ENCODE peak calls at places on chromosome 5, in eight cellular contexts. G is kidney, U is GM23338, O is H1, B is cardiac muscle cell, T is tibial nerve, M is A549, I is sigmoid colon. Y is an unnamed sample. For H3K4me1, the result is how much of the 10 kb centered on the place peaks cover.

GRCh38 chr5:159322180-159322579 is 8.1 kb downstream of the IL12B start:
- DNase-seq in G (no peak), U (no peak), O (no peak), B (no peak), T (no peak), M (no peak), I (no peak), Y (no peak)

GRCh38 chr5:126937796-126938195 is 92.6 kb downstream of the MARCHF3 start:
- DNase-seq in G (no peak), U (no peak), O (no peak), B (peak), T (no peak), M (no peak), I (no peak), Y (no peak)

GRCh38 chr5:57028166-57028565 is 76.2 kb upstream of the MIER3 start:
- DNase-seq in G (no peak), U (no peak), O (no peak), B (no peak), T (no peak), M (no peak), I (no peak), Y (no peak)

GRCh38 chr5:78295035-78295961 is 800 bp upstream of the AP3B1 start:
- DNase-seq in G (peak), U (peak), O (no peak), B (peak), T (no peak), M (peak), I (peak), Y (peak)

GRCh38 chr5:33524476-33524875 is 83.7 kb downstream of the TARS1 start:
- DNase-seq in G (no peak), U (no peak), O (no peak), B (no peak), T (no peak), M (peak), I (no peak), Y (no peak)

GRCh38 chr5:77797133-77797532 is 21.0 kb upstream of the TBCA start:
- DNase-seq in G (no peak), U (no peak), O (no peak), B (no peak), T (no peak), M (no peak), I (no peak), Y (no peak)

GRCh38 chr5:37002176-37002751 is 125.7 kb downstream of the NIPBL start:
- DNase-seq in G (no peak), U (peak), O (no peak), B (no peak), T (no peak), M (peak), I (no peak), Y (no peak)

GRCh38 chr5:74622944-74623343 is 17.6 kb downstream of the ENC1 start:
- DNase-seq in G (no peak), U (no peak), O (no peak), B (no peak), T (no peak), M (no peak), I (no peak), Y (no peak)

GRCh38 chr5:154117050-154117449 is 73.5 kb upstream of the GALNT10 start:
- DNase-seq in G (no peak), U (no peak), O (no peak), B (no peak), T (no peak), M (no peak), I (no peak), Y (no peak)

GRCh38 chr5:40904205-40904993 is 4.9 kb upstream of the C7 start:
- DNase-seq in G (no peak), U (peak), O (peak), B (peak), T (peak), M (peak), I (peak), Y (no peak)

GRCh38 chr5:54792611-54793404 is 192.6 kb downstream of the ESM1 start:
- DNase-seq in G (no peak), U (no peak), O (no peak), B (peak), T (no peak), M (no peak), I (no peak), Y (no peak)

GRCh38 chr5:34728236-34728635 is 72.1 kb downstream of the RAI14 start:
- DNase-seq in G (no peak), U (no peak), O (no peak), B (no peak), T (no peak), M (no peak), I (no peak), Y (no peak)

GRCh38 chr5:34684281-34684979 is 28.3 kb downstream of the RAI14 start:
- DNase-seq in G (no peak), U (peak), O (no peak), B (peak), T (no peak), M (peak), I (no peak), Y (no peak)

GRCh38 chr5:124528838-124529237 is 217.6 kb downstream of the ZNF608 start:
- DNase-seq in G (no peak), U (no peak), O (no peak), B (peak), T (no peak), M (no peak), I (no peak), Y (no peak)

GRCh38 chr5:72160299-72160698 is 53.0 kb downstream of the MAP1B start:
- DNase-seq in G (no peak), U (no peak), O (no peak), B (peak), T (no peak), M (no peak), I (no peak), Y (no peak)

GRCh38 chr5:36683821-36684434 is 77.5 kb downstream of the SLC1A3 start:
- DNase-seq in G (peak), U (no peak), O (no peak), B (peak), T (no peak), M (no peak), I (peak), Y (no peak)

GRCh38 chr5:116476903-116477537 is 97.6 kb downstream of the SEMA6A start:
- DNase-seq in G (no peak), U (no peak), O (no peak), B (peak), T (no peak), M (peak), I (no peak), Y (no peak)

GRCh38 chr5:179762781-179763176 is 30.2 kb downstream of the MAML1 start:
- DNase-seq in G (no peak), U (no peak), O (no peak), B (peak), T (no peak), M (no peak), I (no peak), Y (no peak)

GRCh38 chr5:147245381-147246055 is 10.7 kb downstream of the STK32A start:
- DNase-seq in G (no peak), U (no peak), O (no peak), B (no peak), T (no peak), M (no peak), I (no peak), Y (no peak)

GRCh38 chr5:159403906-159404641 is 73.8 kb upstream of the IL12B start:
- DNase-seq in G (no peak), U (no peak), O (no peak), B (no peak), T (no peak), M (no peak), I (no peak), Y (no peak)

GRCh38 chr5:76813982-76814562 is 4.8 kb upstream of the F2RL1 start:
- DNase-seq in G (no peak), U (no peak), O (no peak), B (no peak), T (no peak), M (peak), I (no peak), Y (peak)

GRCh38 chr5:776862-777711 is 7.4 kb downstream of the ZDHHC11B start:
- DNase-seq in G (peak), U (peak), O (no peak), B (no peak), T (no peak), M (no peak), I (peak), Y (no peak)

GRCh38 chr5:138271281-138271680 is 3.1 kb downstream of the GFRA3 start:
- DNase-seq in G (no peak), U (no peak), O (no peak), B (no peak), T (no peak), M (no peak), I (no peak), Y (no peak)

GRCh38 chr5:172751761-172752510 is 19.1 kb downstream of the DUSP1 start:
- DNase-seq in G (no peak), U (no peak), O (no peak), B (no peak), T (no peak), M (no peak), I (peak), Y (no peak)

GRCh38 chr5:127892467-127893207 is 189.4 kb downstream of the CCDC192 start:
- DNase-seq in G (no peak), U (no peak), O (no peak), B (peak), T (no peak), M (peak), I (no peak), Y (no peak)

GRCh38 chr5:5481206-5481605 is 58.7 kb downstream of the ICE1 start:
- DNase-seq in G (no peak), U (no peak), O (no peak), B (no peak), T (no peak), M (no peak), I (no peak), Y (no peak)

GRCh38 chr5:150489358-150490295 is 18.3 kb upstream of the NDST1 start:
- DNase-seq in G (no peak), U (peak), O (no peak), B (peak), T (no peak), M (no peak), I (peak), Y (no peak)

GRCh38 chr5:16964821-16965220 is 28.7 kb upstream of the MYO10 start:
- DNase-seq in G (no peak), U (no peak), O (no peak), B (no peak), T (no peak), M (no peak), I (no peak), Y (no peak)

GRCh38 chr5:136590581-136590980 is 225.2 kb upstream of the TRPC7 start:
- DNase-seq in G (no peak), U (no peak), O (no peak), B (no peak), T (no peak), M (no peak), I (no peak), Y (no peak)

GRCh38 chr5:151819830-151820229 is 48.1 kb downstream of the G3BP1 start:
- DNase-seq in G (no peak), U (no peak), O (no peak), B (no peak), T (no peak), M (no peak), I (no peak), Y (no peak)

GRCh38 chr5:111545031-111545430 is 32.7 kb upstream of the STARD4 start:
- DNase-seq in G (no peak), U (no peak), O (no peak), B (no peak), T (no peak), M (no peak), I (no peak), Y (no peak)

GRCh38 chr5:156359452-156359851 is 32.5 kb downstream of the SGCD start:
- DNase-seq in G (no peak), U (no peak), O (no peak), B (peak), T (no peak), M (no peak), I (no peak), Y (no peak)

GRCh38 chr5:10760033-10760975 is 730 bp downstream of the DAP start:
- DNase-seq in G (no peak), U (peak), O (no peak), B (peak), T (no peak), M (peak), I (peak), Y (no peak)

GRCh38 chr5:138623053-138623452 is 47.9 kb upstream of the HSPA9 start:
- DNase-seq in G (no peak), U (no peak), O (no peak), B (peak), T (no peak), M (no peak), I (peak), Y (no peak)

GRCh38 chr5:129460121-129460950 is at the start of gene ADAMTS19:
- DNase-seq in G (peak), U (peak), O (no peak), B (peak), T (no peak), M (peak), I (no peak), Y (no peak)

GRCh38 chr5:135030691-135031145 is 3.3 kb downstream of the PITX1 start:
- DNase-seq in G (peak), U (peak), O (no peak), B (no peak), T (no peak), M (no peak), I (no peak), Y (no peak)

GRCh38 chr5:135033026-135033861 is 784 bp downstream of the PITX1 start:
- DNase-seq in G (peak), U (peak), O (no peak), B (no peak), T (no peak), M (peak), I (no peak), Y (no peak)

GRCh38 chr5:135031146-135031812 is 2.7 kb downstream of the PITX1 start:
- DNase-seq in G (peak), U (peak), O (no peak), B (no peak), T (no peak), M (no peak), I (peak), Y (no peak)

GRCh38 chr5:135032613-135033025 is 1.4 kb downstream of the PITX1 start:
- DNase-seq in G (no peak), U (no peak), O (no peak), B (no peak), T (no peak), M (no peak), I (no peak), Y (no peak)

DNA sequence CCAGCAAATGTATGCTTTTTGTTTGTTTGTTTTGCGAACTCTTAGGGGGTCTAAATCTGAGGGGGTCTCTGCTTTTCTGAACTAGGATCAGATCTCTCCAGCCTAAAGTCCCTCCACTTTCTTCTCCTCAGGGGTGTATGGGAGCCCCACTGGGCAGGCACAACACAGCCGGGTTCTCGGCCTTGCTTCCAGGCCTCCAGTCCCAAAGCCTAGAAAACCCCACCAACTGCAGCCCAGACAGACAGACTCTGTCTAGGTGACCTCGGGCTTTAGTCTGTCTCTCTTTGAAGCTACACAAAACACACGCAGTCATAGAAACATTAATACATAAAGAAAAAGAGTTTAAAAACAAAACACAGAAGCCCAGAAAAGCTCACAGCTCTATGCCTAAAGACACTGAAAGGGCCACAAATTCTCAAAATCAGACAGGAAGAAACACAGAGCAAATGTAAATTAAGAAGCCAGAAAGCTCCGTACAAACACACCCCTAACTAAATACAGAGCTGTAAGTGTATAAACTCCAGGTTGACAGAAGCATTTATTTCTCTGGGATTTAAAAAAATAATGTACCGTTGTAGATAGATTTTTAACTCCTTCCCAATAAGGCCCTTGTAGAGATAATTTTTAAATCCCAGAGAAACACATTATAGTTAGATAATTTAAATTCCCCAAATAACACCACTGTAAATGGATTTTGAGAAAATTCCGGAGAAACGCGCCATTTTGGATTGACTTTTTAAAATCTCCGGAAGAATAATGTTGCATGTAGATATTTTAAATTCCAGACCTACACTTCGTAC is 2.0 kb downstream of the PITX1 start:
- DNase-seq in G (peak), U (no peak), O (no peak), B (no peak), T (no peak), M (no peak), I (no peak), Y (no peak)
- H3K4me3 ChIP-seq in G (no peak), U (peak), O (no peak), B (no peak), T (no peak), M (peak), I (peak), Y (peak)

DNA sequence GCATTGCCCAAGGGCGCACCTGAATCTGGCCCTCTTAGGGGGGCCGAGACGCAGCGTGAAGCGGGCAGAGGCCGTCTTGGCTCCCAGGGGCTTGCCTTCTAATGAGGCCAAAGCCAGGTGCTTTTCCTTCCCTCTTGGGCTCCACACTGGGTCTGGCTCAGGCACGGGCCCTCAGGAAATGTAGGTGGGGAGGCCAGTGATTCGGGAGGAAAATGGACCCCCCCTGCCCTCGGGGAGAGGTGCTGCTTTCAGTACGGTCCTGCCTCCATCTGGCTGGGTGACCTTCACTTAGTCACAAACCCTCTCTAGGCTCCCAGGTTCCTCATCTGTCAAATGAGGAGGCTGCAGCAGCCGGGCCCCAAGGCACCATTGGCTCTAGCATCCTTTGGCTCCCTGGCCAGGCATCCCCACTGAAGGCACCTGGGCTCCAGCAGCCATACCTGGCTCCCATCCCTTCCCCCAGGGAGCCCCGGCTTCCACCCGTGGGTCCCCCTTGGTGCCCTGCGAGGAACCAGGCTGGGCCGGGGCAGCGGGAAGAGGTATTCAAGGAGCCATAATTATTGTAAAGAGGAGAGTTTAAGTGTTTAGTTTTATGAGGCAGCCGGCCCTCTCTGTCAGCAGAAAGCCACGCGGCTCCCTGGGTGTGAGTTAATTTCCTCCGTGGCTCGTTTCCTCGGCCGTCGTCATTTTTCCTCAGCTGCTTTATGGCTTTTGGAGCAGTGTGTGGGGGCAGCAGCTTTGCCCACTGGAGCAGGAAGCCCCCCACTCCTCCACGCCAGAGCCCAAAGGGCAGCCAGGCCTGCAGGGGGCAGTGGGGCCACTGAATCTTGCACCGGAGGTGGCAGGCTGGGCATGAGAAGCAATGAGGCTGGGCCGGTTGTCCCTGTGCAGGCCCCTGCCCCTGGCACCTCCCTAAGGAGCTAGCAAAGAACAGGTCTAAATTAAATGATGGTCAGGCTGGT is 24.9 kb upstream of the UNC5A start:
- DNase-seq in G (peak), U (no peak), O (no peak), B (no peak), T (no peak), M (no peak), I (peak), Y (peak)
- TF ChIP-seq CTCF in G (no peak), U (peak), O (peak), B (no peak), T (no peak), M (no peak), I (no peak), Y (no peak)

GRCh38 chr5:115264786-115265185 is 2.1 kb upstream of the PGGT1B start:
- DNase-seq in G (peak), U (no peak), O (no peak), B (no peak), T (no peak), M (no peak), I (no peak), Y (no peak)

GRCh38 chr5:115262405-115263247 is at the start of gene PGGT1B:
- DNase-seq in G (peak), U (peak), O (peak), B (peak), T (peak), M (peak), I (peak), Y (peak)

GRCh38 chr5:115265220-115265619 is 2.5 kb upstream of the PGGT1B start:
- DNase-seq in G (peak), U (no peak), O (no peak), B (no peak), T (no peak), M (no peak), I (peak), Y (peak)

GRCh38 chr5:115260248-115260647 is 2.4 kb downstream of the PGGT1B start:
- DNase-seq in G (no peak), U (no peak), O (no peak), B (no peak), T (no peak), M (no peak), I (no peak), Y (no peak)

DNA sequence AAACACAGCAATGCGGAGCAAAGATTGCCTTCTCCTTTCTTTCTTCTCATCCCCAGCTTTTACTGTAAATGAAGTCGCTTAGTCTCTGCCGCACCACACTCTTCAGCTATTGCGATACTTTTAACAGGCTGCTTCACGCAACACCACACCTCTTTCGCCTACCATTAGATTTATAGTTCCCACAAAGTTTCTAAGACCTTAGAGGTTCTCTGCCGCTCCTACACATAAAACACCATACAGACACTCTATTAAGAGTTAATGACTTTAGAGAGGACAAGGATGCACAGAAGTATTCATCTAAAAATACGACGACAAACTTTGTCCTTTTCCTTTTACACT is 642 bp downstream of the PGGT1B start:
- DNase-seq in G (no peak), U (peak), O (no peak), B (peak), T (no peak), M (peak), I (no peak), Y (no peak)
- H3K4me1 ChIP-seq in G (under half), U (under half), O (under half), B (under half), T (under half), M (under half), I (under half), Y (under half)

GRCh38 chr5:56011835-56012234 is 17.1 kb upstream of the IL6ST start:
- DNase-seq in G (no peak), U (no peak), O (no peak), B (peak), T (no peak), M (peak), I (no peak), Y (no peak)
- H3K4me3 ChIP-seq in G (no peak), U (no peak), O (no peak), B (no peak), T (no peak), M (no peak), I (no peak), Y (no peak)

Y was measured in RWPE2.